ENCODE peak calls at places on chromosomes 1 and 21, in four cellular contexts. M is hepatocyte, N is right lobe of liver, L is Panc1. U is an unnamed sample. For H3K9me3, the result is how much of the 10 kb centered on the place peaks cover.

GRCh38 chr1:92585831-92586230 is 99.1 kb upstream of the GFI1 start:
- DNase-seq in L (no peak), M (no peak), N (no peak), U (no peak)

GRCh38 chr21:45560106-45561021 is 18.1 kb upstream of the SLC19A1 start:
- DNase-seq in N (no peak), M (no peak), L (no peak), U (peak)

GRCh38 chr1:95582746-95583145 is 348.7 kb downstream of the RWDD3 start:
- DNase-seq in N (no peak), L (no peak), M (no peak), U (no peak)

GRCh38 chr1:18730321-18730720 is 99.7 kb downstream of the PAX7 start:
- DNase-seq in L (no peak), N (no peak), M (no peak), U (no peak)

GRCh38 chr1:214454619-214455396 is 96.6 kb downstream of the PTPN14 start:
- DNase-seq in L (no peak), M (no peak), N (no peak), U (no peak)

GRCh38 chr1:91736999-91737615 is 148.8 kb downstream of the TGFBR3 start:
- DNase-seq in M (peak), L (peak), N (no peak), U (peak)

GRCh38 chr1:44515416-44515815 is 110.4 kb downstream of the RNF220 start:
- DNase-seq in N (no peak), L (peak), M (no peak), U (no peak)

GRCh38 chr1:22751124-22751531 is 40.5 kb downstream of the EPHB2 start:
- DNase-seq in N (no peak), L (no peak), M (no peak), U (no peak)

GRCh38 chr1:154433161-154433681 is 28.1 kb downstream of the IL6R start:
- DNase-seq in L (no peak), M (no peak), N (no peak), U (peak)

GRCh38 chr1:33379631-33380354 is 51.1 kb downstream of the PHC2 start:
- DNase-seq in L (no peak), M (no peak), N (no peak), U (no peak)

GRCh38 chr1:30916296-30916695 is 7.7 kb upstream of the SDC3 start:
- DNase-seq in M (no peak), N (no peak), L (no peak), U (peak)

GRCh38 chr1:12132078-12132477 is 34.7 kb upstream of the TNFRSF1B start:
- DNase-seq in L (peak), M (no peak), N (peak), U (no peak)

GRCh38 chr1:16720403-16721223 is 19.7 kb upstream of the RNU1-4 start:
- DNase-seq in N (no peak), M (peak), L (no peak), U (peak)

GRCh38 chr1:175742790-175743459 is 470 bp downstream of the TNR start:
- DNase-seq in N (no peak), M (peak), L (no peak), U (no peak)

GRCh38 chr1:223776075-223776814 is 63.9 kb downstream of the CAPN2 start:
- DNase-seq in M (peak), N (no peak), L (peak), U (peak)

GRCh38 chr21:37459575-37459974 is 93.0 kb downstream of the DYRK1A start:
- DNase-seq in N (no peak), L (no peak), M (no peak), U (no peak)

GRCh38 chr1:227947678-227948492 is at the start of gene WNT9A:
- DNase-seq in N (peak), M (peak), L (no peak), U (peak)

GRCh38 chr21:38751379-38752050 is 54.2 kb upstream of the ETS2 start:
- DNase-seq in N (peak), M (no peak), L (no peak), U (no peak)

GRCh38 chr21:46098303-46099141 is 610 bp downstream of the COL6A2 start:
- DNase-seq in L (no peak), N (peak), M (peak), U (peak)

GRCh38 chr1:204915856-204916485 is 45.3 kb downstream of the NFASC start:
- DNase-seq in L (no peak), M (no peak), N (no peak), U (peak)

GRCh38 chr1:32886828-32887414 is 630 bp downstream of the HPCA start:
- DNase-seq in N (no peak), M (no peak), L (no peak), U (no peak)

GRCh38 chr1:234315091-234315541 is 58.1 kb upstream of the COA6 start:
- DNase-seq in L (peak), N (no peak), M (no peak), U (no peak)

GRCh38 chr1:202005958-202006357 is 4.4 kb upstream of the ELF3 start:
- DNase-seq in M (no peak), L (no peak), N (no peak), U (no peak)

GRCh38 chr1:101200513-101200912 is 36.3 kb upstream of the S1PR1 start:
- DNase-seq in L (no peak), N (no peak), M (peak), U (no peak)

GRCh38 chr1:150543500-150544143 is 5.6 kb upstream of the ADAMTSL4 start:
- DNase-seq in L (no peak), N (peak), M (peak), U (no peak)

GRCh38 chr1:220044683-220045355 is 1.5 kb downstream of the EPRS1 start:
- DNase-seq in M (no peak), N (no peak), L (no peak), U (no peak)

GRCh38 chr1:245484176-245484575 is 329.4 kb downstream of the KIF26B start:
- DNase-seq in L (no peak), N (no peak), M (no peak), U (no peak)

GRCh38 chr1:183300395-183300794 is 114.3 kb downstream of the LAMC2 start:
- DNase-seq in N (no peak), M (no peak), L (no peak), U (no peak)

GRCh38 chr1:22053018-22053860 is 730 bp downstream of the CDC42 start:
- DNase-seq in M (peak), N (peak), L (peak), U (peak)

GRCh38 chr1:99146129-99146848 is 118.0 kb upstream of the PLPPR4 start:
- DNase-seq in N (no peak), L (no peak), M (no peak), U (peak)

GRCh38 chr21:15001773-15002647 is 62.8 kb downstream of the NRIP1 start:
- DNase-seq in N (no peak), M (no peak), L (no peak), U (no peak)

GRCh38 chr1:244863491-244864252 is 671 bp downstream of the HNRNPU start:
- DNase-seq in N (peak), M (no peak), L (no peak), U (no peak)

GRCh38 chr1:209486861-209487260 is 96.7 kb upstream of the CAMK1G start:
- DNase-seq in N (no peak), M (no peak), L (no peak), U (no peak)

GRCh38 chr1:108816049-108816882 is 40.6 kb downstream of the AKNAD1 start:
- DNase-seq in L (peak), M (peak), N (peak), U (peak)

GRCh38 chr1:154953611-154954038 is 2.3 kb downstream of the PBXIP1 start:
- DNase-seq in L (no peak), M (no peak), N (no peak), U (no peak)

GRCh38 chr1:46532095-46532494 is 19.4 kb downstream of the KNCN start:
- DNase-seq in L (no peak), N (no peak), M (no peak), U (no peak)

GRCh38 chr1:155104605-155105534 is 22.8 kb upstream of the EFNA1 start:
- DNase-seq in M (no peak), N (no peak), L (no peak), U (no peak)

GRCh38 chr21:32484706-32485380 is 72.3 kb downstream of the EVA1C start:
- DNase-seq in M (no peak), N (no peak), L (no peak), U (no peak)

GRCh38 chr21:44594406-44594916 is 2.2 kb upstream of the KRTAP10-6 start:
- DNase-seq in N (no peak), L (no peak), M (no peak), U (no peak)

DNA sequence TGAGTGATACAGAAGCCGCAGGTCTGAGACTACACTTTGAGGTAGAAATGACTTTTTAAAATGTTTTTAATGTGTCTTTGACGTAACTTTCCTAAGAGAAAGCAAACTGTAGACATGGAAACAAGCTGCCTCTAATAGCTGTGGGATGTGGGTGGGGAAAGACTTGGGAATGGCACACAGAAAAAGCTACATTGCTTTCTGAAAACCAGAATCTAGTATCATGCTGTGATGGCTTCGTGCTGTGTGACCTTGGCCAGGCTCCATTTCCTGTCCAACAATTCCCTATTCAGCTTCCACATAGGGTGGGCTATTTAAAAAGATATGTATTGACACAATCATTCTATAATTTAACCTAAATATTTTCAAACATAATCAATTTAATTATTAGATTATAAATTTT is 909.1 kb downstream of the NCAM2 start:
- DNase-seq in N (no peak), M (no peak), L (no peak), U (no peak)
- H3K9me3 ChIP-seq in N (under half), M (under half), L (under half), U (under half)

GRCh38 chr21:18840239-18840638 is 436.7 kb upstream of the TMPRSS15 start:
- DNase-seq in N (no peak), M (peak), L (no peak), U (no peak)
- TF ChIP-seq CTCF in N (no peak), M (no peak), L (peak), U (no peak)

DNA sequence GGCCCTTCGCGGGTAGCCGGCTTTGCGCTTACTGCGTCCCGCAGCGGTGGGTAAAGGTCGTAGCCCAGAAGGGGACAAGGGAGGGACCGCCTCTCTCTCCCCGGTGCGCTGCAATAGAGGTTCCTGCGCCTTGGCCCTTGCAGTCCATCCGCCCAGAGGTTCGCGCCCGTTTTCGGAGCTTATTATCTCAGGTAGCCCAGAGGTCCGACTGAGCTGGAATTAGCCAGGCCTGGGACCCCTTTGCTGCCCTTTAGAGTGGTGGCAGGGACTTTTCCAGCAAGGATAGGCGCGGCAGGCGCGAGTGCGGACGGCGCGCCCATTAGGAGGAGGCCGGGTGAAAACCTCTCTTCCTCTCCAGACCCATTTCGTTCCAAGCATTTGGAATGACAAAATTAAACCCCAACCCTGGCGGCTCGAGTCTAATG is 5.0 kb downstream of the LHX4 start:
- DNase-seq in N (no peak), M (no peak), L (no peak), U (peak)
- H3K4me3 ChIP-seq in N (no peak), M (no peak), L (peak), U (no peak)

GRCh38 chr1:247056071-247056470 is 22.5 kb downstream of the ZNF670 start:
- DNase-seq in M (no peak), L (no peak), N (no peak), U (no peak)
- H3K9me3 ChIP-seq in M (under half), L (half or more), N (under half), U (under half)

GRCh38 chr1:190323530-190323929 is 154.1 kb downstream of the BRINP3 start:
- DNase-seq in M (no peak), N (no peak), L (no peak), U (no peak)

DNA sequence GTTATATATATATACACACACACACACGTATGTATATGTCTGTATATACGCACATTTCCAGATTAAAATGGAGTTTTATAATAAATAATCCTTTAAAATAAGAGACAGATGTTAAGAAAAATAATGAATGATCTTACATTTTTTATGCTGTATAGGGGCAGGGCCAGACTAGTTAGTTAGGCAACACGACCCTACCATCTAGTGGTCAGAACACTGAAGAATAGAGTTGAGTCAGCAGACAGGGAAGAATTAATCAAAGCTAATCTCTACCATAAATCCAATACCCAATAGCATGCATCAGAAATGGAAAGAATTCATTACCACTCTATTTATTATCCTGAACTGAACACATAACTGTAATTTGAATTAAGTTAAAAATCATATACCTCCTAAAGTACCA is 156.7 kb downstream of the BRINP3 start:
- DNase-seq in L (no peak), M (peak), N (no peak), U (no peak)
- TF ChIP-seq CTCF in L (peak), M (peak), N (no peak), U (no peak)